ENCODE peak calls at places on chromosomes 12 and 14, in six cellular contexts. H is tibial nerve, U is heart left ventricle, J is GM12892, X is Peyer's patch, P is GM12878. O is an unnamed sample.

GRCh38 chr14:51873221-51873893 is 12.9 kb downstream of the GNG2 start:
- DNase-seq in H (no peak), U (no peak), J (peak; percentile 23), X (no peak), P (peak; percentile 94), O (peak; percentile 35)

GRCh38 chr12:4909397-4909733 is 340 bp upstream of the KCNA1 start:
- DNase-seq in H (no peak), U (no peak), J (peak; percentile 13), X (no peak), P (no peak), O (no peak)

GRCh38 chr12:627285-627684 is 36.0 kb downstream of the NINJ2 start:
- DNase-seq in H (no peak), U (no peak), J (no peak), X (no peak), P (no peak), O (no peak)

GRCh38 chr12:96235497-96235826 is 41.3 kb downstream of the ELK3 start:
- DNase-seq in H (no peak), U (no peak), J (no peak), X (no peak), P (no peak), O (no peak)

GRCh38 chr12:123907726-123908476 is 64.7 kb downstream of the CCDC92 start:
- DNase-seq in H (no peak), U (no peak), J (no peak), X (no peak), P (no peak), O (no peak)

GRCh38 chr12:75665216-75665615 is 153.8 kb upstream of the KRR1 start:
- DNase-seq in H (no peak), U (no peak), J (no peak), X (no peak), P (no peak), O (no peak)

GRCh38 chr14:22471545-22472121 is 117.4 kb downstream of the DAD1 start:
- DNase-seq in H (no peak), U (peak; percentile 61), J (no peak), X (no peak), P (no peak), O (peak; percentile 58)

GRCh38 chr12:57552692-57553321 is 3.0 kb downstream of the KIF5A start:
- DNase-seq in H (no peak), U (no peak), J (no peak), X (no peak), P (no peak), O (peak; percentile 62)

GRCh38 chr12:123483602-123484273 is 25.8 kb downstream of the SNRNP35 start:
- DNase-seq in H (no peak), U (no peak), J (no peak), X (peak; percentile 57), P (no peak), O (no peak)

GRCh38 chr12:49776413-49776812 is 35.1 kb downstream of the TMBIM6 start:
- DNase-seq in H (peak; percentile 66), U (peak; percentile 79), J (no peak), X (peak; percentile 78), P (no peak), O (peak; percentile 77)

GRCh38 chr14:22748188-22748587 is 18.3 kb upstream of the OXA1L start:
- DNase-seq in H (no peak), U (no peak), J (no peak), X (no peak), P (no peak), O (no peak)

GRCh38 chr14:66066991-66067788 is 419.0 kb upstream of the CCDC196 start:
- DNase-seq in H (no peak), U (no peak), J (no peak), X (no peak), P (no peak), O (no peak)

GRCh38 chr12:122023339-122024131 is 1.9 kb downstream of the BCL7A start:
- DNase-seq in H (peak; percentile 34), U (peak; percentile 75), J (no peak), X (peak; percentile 66), P (no peak), O (peak; percentile 63)

GRCh38 chr14:95514131-95515079 is 2.0 kb downstream of the SYNE3 start:
- DNase-seq in H (no peak), U (no peak), J (no peak), X (peak; percentile 42), P (no peak), O (no peak)

GRCh38 chr14:69398053-69398817 is at the start of the genes ERH and SLC39A9:
- DNase-seq in H (peak; percentile 96), U (peak; percentile 97), J (peak; percentile 73), X (peak; percentile 99), P (peak; percentile 97), O (peak; percentile 98)

DNA sequence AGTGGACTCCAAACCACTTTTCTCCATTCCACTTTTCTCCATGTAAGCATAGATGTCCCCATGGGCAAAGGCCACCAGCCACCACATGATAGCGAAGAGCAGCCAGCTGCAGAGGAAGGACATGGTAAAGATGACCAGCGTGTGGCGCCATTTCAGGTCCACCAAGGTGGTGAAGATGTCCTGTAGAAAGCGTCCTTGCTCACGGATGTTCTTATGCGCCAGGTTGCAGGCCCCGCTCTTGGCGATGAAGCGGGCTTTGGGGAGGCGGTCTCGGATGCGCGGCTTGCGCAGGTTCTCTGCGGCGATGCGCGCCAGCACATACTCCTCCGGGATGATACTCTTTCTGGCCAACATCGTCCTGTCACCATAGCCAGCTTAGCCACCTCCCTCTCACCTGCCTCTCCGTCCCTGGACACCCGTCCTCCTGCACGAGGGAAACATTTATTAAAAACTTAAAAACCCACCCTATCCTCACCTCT is 1.2 kb downstream of the KCNJ8 start:
- DNase-seq in H (peak; percentile 25), U (peak; percentile 80), J (no peak), X (peak; percentile 49), P (no peak), O (peak; percentile 50)
- TF ChIP-seq POLR2A in H (no peak), U (peak; percentile 26), J (no peak), X (no peak), P (no peak), O (no peak)

GRCh38 chr12:12813120-12814101 is at the start of gene DDX47:
- DNase-seq in H (peak; percentile 98), U (peak; percentile 98), J (peak; percentile 74), X (peak; percentile 99), P (peak; percentile 76), O (peak; percentile 95)
- TF ChIP-seq POLR2A in H (no peak), U (peak; percentile 45), J (peak; percentile 80), X (peak; percentile 43), P (peak; percentile 76), O (peak; percentile 80)

GRCh38 chr14:77076118-77076631 is 21.9 kb upstream of the CIPC start:
- DNase-seq in H (peak; percentile 89), U (peak; percentile 79), J (no peak), X (peak; percentile 80), P (no peak), O (no peak)
- TF ChIP-seq POLR2A in H (peak; percentile 12), U (peak; percentile 50), J (no peak), X (peak; percentile 46), P (no peak), O (no peak)

DNA sequence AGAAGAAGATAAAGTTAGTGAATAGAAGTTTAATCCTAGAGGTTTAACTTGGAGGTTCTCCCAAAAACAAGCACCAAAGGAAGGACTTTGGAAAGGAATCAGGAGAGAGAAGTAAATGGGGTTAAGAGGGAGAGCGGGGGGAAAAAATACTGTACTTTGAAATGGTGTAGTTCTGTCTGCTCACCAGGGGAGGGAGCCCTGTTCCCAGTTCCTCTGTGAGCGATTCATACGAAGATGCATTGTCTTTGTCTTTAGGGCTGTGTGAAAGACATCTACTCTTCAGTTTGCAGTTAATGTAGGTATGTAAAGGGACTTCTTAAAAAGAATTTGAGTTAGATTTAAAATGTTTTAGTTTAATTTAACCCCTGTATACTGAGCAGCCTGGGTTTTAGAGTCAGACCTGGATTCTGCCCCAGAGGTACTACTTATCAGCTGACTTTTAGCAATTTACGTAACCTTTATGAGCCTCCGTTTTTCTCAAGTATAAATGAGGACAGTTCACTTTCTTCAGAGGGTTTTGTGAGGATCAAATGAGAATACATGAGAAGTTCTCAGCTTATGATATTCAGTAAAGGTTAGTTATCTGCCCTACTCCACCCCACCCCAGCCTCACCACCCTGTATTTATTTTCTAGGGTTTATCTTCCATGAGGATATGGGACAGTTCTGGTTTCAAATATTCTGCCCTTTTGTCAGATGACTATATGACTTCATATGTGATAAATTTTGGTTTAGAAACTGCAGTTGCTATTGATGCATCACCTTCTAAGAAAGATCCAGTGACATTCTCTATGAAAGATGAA is 82.6 kb upstream of the EVL start:
- DNase-seq in H (peak; percentile 22), U (no peak), J (peak; percentile 41), X (peak; percentile 82), P (peak; percentile 33), O (peak; percentile 72)
- TF ChIP-seq POLR2A in H (no peak), U (no peak), J (no peak), X (no peak), P (no peak), O (no peak)

GRCh38 chr14:102778616-102779351 is 1.5 kb downstream of the TRAF3 start:
- DNase-seq in H (no peak), U (no peak), J (no peak), X (no peak), P (no peak), O (no peak)

GRCh38 chr14:102777711-102778615 is 714 bp downstream of the TRAF3 start:
- DNase-seq in H (no peak), U (no peak), J (no peak), X (peak; percentile 55), P (no peak), O (peak; percentile 62)

GRCh38 chr14:102776761-102777710 is at the start of gene TRAF3:
- DNase-seq in H (no peak), U (peak; percentile 89), J (peak; percentile 88), X (peak; percentile 90), P (no peak), O (peak; percentile 75)

GRCh38 chr14:102774391-102775153 is 2.7 kb upstream of the TRAF3 start:
- DNase-seq in H (peak; percentile 68), U (no peak), J (peak; percentile 61), X (peak; percentile 83), P (peak; percentile 96), O (peak; percentile 58)

GRCh38 chr14:102775855-102776760 is 1.1 kb upstream of the TRAF3 start:
- DNase-seq in H (no peak), U (no peak), J (no peak), X (peak; percentile 82), P (no peak), O (peak; percentile 18)
- TF ChIP-seq POLR2A in H (no peak), U (no peak), J (no peak), X (peak; percentile 61), P (peak; percentile 62), O (no peak)

GRCh38 chr12:131729254-131729955 is 18.5 kb downstream of the SFSWAP start:
- DNase-seq in H (no peak), U (no peak), J (no peak), X (no peak), P (no peak), O (no peak)
- TF ChIP-seq POLR2A in H (no peak), U (no peak), J (no peak), X (no peak), P (no peak), O (no peak)

O was measured in erythroblast.